ENCODE peak calls at places on chromosomes 7 and 10, in ten cellular contexts. K is HS-5; W is brain microvascular endothelial cell; V is CD4-positive, alpha-beta memory T cell; M is anterior cingulate cortex; E is HTR-8/SVneo; X is glutamatergic neuron; H is pancreas; P is EL; S is foreskin melanocyte. O is an unnamed sample.

GRCh38 chr7:69232445-69233376 is 365.6 kb upstream of the AUTS2 start:
- DNase-seq in K (no peak), W (no peak), V (no peak), M (no peak), E (no peak), X (no peak), H (no peak), P (no peak), S (no peak), O (no peak)

GRCh38 chr10:112039823-112040222 is 143.7 kb downstream of the GPAM start:
- DNase-seq in K (no peak), W (no peak), V (no peak), M (no peak), E (no peak), X (no peak), H (no peak), P (no peak), S (peak), O (no peak)

GRCh38 chr10:92492748-92493240 is 81.1 kb downstream of the IDE start:
- DNase-seq in K (no peak), W (no peak), V (no peak), M (no peak), E (no peak), X (no peak), H (no peak), P (no peak), S (no peak), O (no peak)

GRCh38 chr10:11433657-11434056 is 177.8 kb downstream of the USP6NL start:
- DNase-seq in K (no peak), W (no peak), V (no peak), M (no peak), E (no peak), X (no peak), H (no peak), P (no peak), S (no peak), O (no peak)

GRCh38 chr10:44344727-44345126 is 40.2 kb downstream of the CXCL12 start:
- DNase-seq in K (no peak), W (no peak), V (no peak), M (no peak), E (no peak), X (no peak), H (no peak), P (no peak), S (no peak), O (no peak)

GRCh38 chr10:124732931-124733536 is 11.1 kb downstream of the FAM53B start:
- DNase-seq in K (no peak), W (peak), V (peak), M (no peak), E (no peak), X (no peak), H (no peak), P (no peak), S (peak), O (no peak)

GRCh38 chr10:127922675-127923366 is 15.9 kb downstream of the PTPRE start:
- DNase-seq in K (peak), W (peak), V (no peak), M (peak), E (peak), X (no peak), H (peak), P (peak), S (no peak), O (no peak)

GRCh38 chr10:58481569-58482109 is 31.0 kb upstream of the BICC1 start:
- DNase-seq in K (no peak), W (no peak), V (no peak), M (no peak), E (no peak), X (no peak), H (no peak), P (no peak), S (no peak), O (no peak)

GRCh38 chr10:60343254-60343653 is 46.4 kb downstream of the ANK3 start:
- DNase-seq in K (no peak), W (no peak), V (no peak), M (no peak), E (no peak), X (no peak), H (no peak), P (peak), S (no peak), O (no peak)

GRCh38 chr7:74709880-74710671 is 52.6 kb downstream of the GTF2I start:
- DNase-seq in K (no peak), W (no peak), V (no peak), M (no peak), E (no peak), X (no peak), H (no peak), P (no peak), S (no peak), O (peak)

GRCh38 chr7:80843018-80843671 is 75.7 kb downstream of the SEMA3C start:
- DNase-seq in K (no peak), W (no peak), V (no peak), M (no peak), E (no peak), X (no peak), H (no peak), P (no peak), S (no peak), O (no peak)

GRCh38 chr7:76053461-76053860 is 5.6 kb downstream of the MDH2 start:
- DNase-seq in K (no peak), W (no peak), V (no peak), M (no peak), E (no peak), X (no peak), H (no peak), P (no peak), S (no peak), O (no peak)

GRCh38 chr7:29278362-29279070 is 83.9 kb downstream of the CHN2 start:
- DNase-seq in K (no peak), W (no peak), V (no peak), M (no peak), E (no peak), X (no peak), H (no peak), P (no peak), S (no peak), O (no peak)

GRCh38 chr7:84901366-84901765 is 285.5 kb downstream of the SEMA3D start:
- DNase-seq in K (no peak), W (no peak), V (no peak), M (no peak), E (no peak), X (no peak), H (no peak), P (no peak), S (no peak), O (no peak)

GRCh38 chr7:114789161-114789560 is 132.7 kb upstream of the MDFIC start:
- DNase-seq in K (no peak), W (peak), V (no peak), M (no peak), E (no peak), X (no peak), H (no peak), P (peak), S (no peak), O (no peak)

GRCh38 chr7:87934699-87935372 is 785 bp downstream of the ADAM22 start:
- DNase-seq in K (peak), W (no peak), V (peak), M (peak), E (no peak), X (peak), H (no peak), P (peak), S (peak), O (no peak)

GRCh38 chr7:91212592-91212991 is 51.6 kb upstream of the FZD1 start:
- DNase-seq in K (no peak), W (peak), V (no peak), M (no peak), E (no peak), X (no peak), H (no peak), P (no peak), S (no peak), O (no peak)

GRCh38 chr10:18635995-18636394 is 15.4 kb downstream of the NSUN6 start:
- DNase-seq in K (no peak), W (no peak), V (no peak), M (no peak), E (no peak), X (no peak), H (no peak), P (no peak), S (no peak), O (no peak)

GRCh38 chr10:5960070-5960972 is 17.0 kb downstream of the IL15RA start:
- DNase-seq in K (no peak), W (peak), V (no peak), M (no peak), E (peak), X (no peak), H (no peak), P (peak), S (no peak), O (no peak)

GRCh38 chr10:92995509-92995908 is 65.1 kb upstream of the CYP26C1 start:
- DNase-seq in K (no peak), W (no peak), V (no peak), M (no peak), E (no peak), X (no peak), H (no peak), P (no peak), S (no peak), O (no peak)

GRCh38 chr7:92615861-92616260 is 25.7 kb upstream of the FAM133B start:
- DNase-seq in K (no peak), W (no peak), V (no peak), M (no peak), E (no peak), X (no peak), H (no peak), P (no peak), S (no peak), O (no peak)

GRCh38 chr7:118039963-118040489 is 143.9 kb upstream of the LSM8 start:
- DNase-seq in K (no peak), W (no peak), V (no peak), M (no peak), E (no peak), X (no peak), H (no peak), P (no peak), S (no peak), O (no peak)

GRCh38 chr7:111639894-111640293 is 77.6 kb upstream of the IMMP2L start:
- DNase-seq in K (peak), W (no peak), V (no peak), M (no peak), E (no peak), X (no peak), H (no peak), P (peak), S (no peak), O (no peak)